ENCODE peak calls at places on chromosomes 2 and 18, in eight cellular contexts. One of them, this sample, is unnamed.

GRCh38 chr2:124241-124880 is 78.1 kb upstream of the FAM110C start:
- DNase-seq in AG09309: no peak
- DNase-seq in mesenteric fat pad: no peak
- DNase-seq in neural crest cell: no peak
- DNase-seq in astrocyte of the hippocampus: peak; percentile 7
- DNase-seq in activated CD4-positive, CD25-positive, alpha-beta regulatory T cell: no peak
- DNase-seq in SW480: no peak
- DNase-seq in GF-D8: no peak
- DNase-seq in this sample: no peak

GRCh38 chr18:22605736-22606135 is 188.0 kb upstream of the CTAGE1 start:
- DNase-seq in neural crest cell: no peak
- DNase-seq in astrocyte of the hippocampus: no peak
- DNase-seq in SW480: no peak
- DNase-seq in mesenteric fat pad: no peak
- DNase-seq in GF-D8: no peak
- DNase-seq in AG09309: no peak
- DNase-seq in activated CD4-positive, CD25-positive, alpha-beta regulatory T cell: no peak
- DNase-seq in this sample: no peak

GRCh38 chr2:241511091-241511741 is 2.8 kb upstream of the STK25 start:
- DNase-seq in SW480: no peak
- DNase-seq in activated CD4-positive, CD25-positive, alpha-beta regulatory T cell: no peak
- DNase-seq in AG09309: no peak
- DNase-seq in astrocyte of the hippocampus: no peak
- DNase-seq in mesenteric fat pad: no peak
- DNase-seq in neural crest cell: no peak
- DNase-seq in GF-D8: no peak
- DNase-seq in this sample: no peak

GRCh38 chr2:11746807-11747459 is 501 bp downstream of the LPIN1 start:
- DNase-seq in astrocyte of the hippocampus: peak; percentile 48
- DNase-seq in SW480: peak; percentile 61
- DNase-seq in GF-D8: no peak
- DNase-seq in mesenteric fat pad: no peak
- DNase-seq in activated CD4-positive, CD25-positive, alpha-beta regulatory T cell: no peak
- DNase-seq in AG09309: no peak
- DNase-seq in neural crest cell: no peak
- DNase-seq in this sample: no peak

GRCh38 chr2:39898934-39899333 is 119.9 kb upstream of the THUMPD2 start:
- DNase-seq in SW480: no peak
- DNase-seq in mesenteric fat pad: no peak
- DNase-seq in activated CD4-positive, CD25-positive, alpha-beta regulatory T cell: no peak
- DNase-seq in AG09309: no peak
- DNase-seq in astrocyte of the hippocampus: no peak
- DNase-seq in neural crest cell: no peak
- DNase-seq in GF-D8: no peak
- DNase-seq in this sample: no peak

GRCh38 chr18:54043484-54044256 is 180.8 kb downstream of the MBD2 start:
- DNase-seq in AG09309: no peak
- DNase-seq in mesenteric fat pad: no peak
- DNase-seq in astrocyte of the hippocampus: peak; percentile 19
- DNase-seq in GF-D8: no peak
- DNase-seq in SW480: no peak
- DNase-seq in activated CD4-positive, CD25-positive, alpha-beta regulatory T cell: no peak
- DNase-seq in neural crest cell: no peak
- DNase-seq in this sample: no peak

GRCh38 chr2:126656311-126657145 is 570 bp downstream of the GYPC start:
- DNase-seq in activated CD4-positive, CD25-positive, alpha-beta regulatory T cell: peak; percentile 10
- DNase-seq in mesenteric fat pad: peak; percentile 86
- DNase-seq in SW480: no peak
- DNase-seq in GF-D8: no peak
- DNase-seq in AG09309: no peak
- DNase-seq in neural crest cell: peak; percentile 48
- DNase-seq in astrocyte of the hippocampus: peak; percentile 78
- DNase-seq in this sample: no peak

GRCh38 chr2:209970271-209970670 is 32.2 kb upstream of the RPE start:
- DNase-seq in neural crest cell: no peak
- DNase-seq in astrocyte of the hippocampus: no peak
- DNase-seq in mesenteric fat pad: no peak
- DNase-seq in GF-D8: no peak
- DNase-seq in activated CD4-positive, CD25-positive, alpha-beta regulatory T cell: no peak
- DNase-seq in AG09309: no peak
- DNase-seq in SW480: no peak
- DNase-seq in this sample: no peak

GRCh38 chr18:47826157-47827074 is 104.0 kb downstream of the SMAD2 start:
- DNase-seq in AG09309: no peak
- DNase-seq in GF-D8: no peak
- DNase-seq in neural crest cell: no peak
- DNase-seq in activated CD4-positive, CD25-positive, alpha-beta regulatory T cell: no peak
- DNase-seq in astrocyte of the hippocampus: no peak
- DNase-seq in SW480: no peak
- DNase-seq in mesenteric fat pad: no peak
- DNase-seq in this sample: no peak

GRCh38 chr2:545711-546650 is 131.2 kb downstream of the TMEM18 start:
- DNase-seq in AG09309: no peak
- DNase-seq in SW480: no peak
- DNase-seq in neural crest cell: no peak
- DNase-seq in GF-D8: no peak
- DNase-seq in astrocyte of the hippocampus: no peak
- DNase-seq in activated CD4-positive, CD25-positive, alpha-beta regulatory T cell: no peak
- DNase-seq in mesenteric fat pad: no peak
- DNase-seq in this sample: no peak

GRCh38 chr2:127143851-127144782 is 37.2 kb upstream of the BIN1 start:
- DNase-seq in astrocyte of the hippocampus: peak; percentile 32
- DNase-seq in SW480: no peak
- DNase-seq in neural crest cell: no peak
- DNase-seq in GF-D8: no peak
- DNase-seq in AG09309: no peak
- DNase-seq in mesenteric fat pad: peak; percentile 60
- DNase-seq in activated CD4-positive, CD25-positive, alpha-beta regulatory T cell: no peak
- DNase-seq in this sample: peak; percentile 66

GRCh38 chr2:85889648-85890281 is 975 bp upstream of the ST3GAL5 start:
- DNase-seq in neural crest cell: no peak
- DNase-seq in GF-D8: no peak
- DNase-seq in astrocyte of the hippocampus: no peak
- DNase-seq in SW480: no peak
- DNase-seq in activated CD4-positive, CD25-positive, alpha-beta regulatory T cell: no peak
- DNase-seq in mesenteric fat pad: no peak
- DNase-seq in AG09309: no peak
- DNase-seq in this sample: no peak

GRCh38 chr2:187617925-187618324 is 63.7 kb upstream of the TFPI start:
- DNase-seq in neural crest cell: no peak
- DNase-seq in AG09309: no peak
- DNase-seq in mesenteric fat pad: no peak
- DNase-seq in activated CD4-positive, CD25-positive, alpha-beta regulatory T cell: no peak
- DNase-seq in astrocyte of the hippocampus: no peak
- DNase-seq in GF-D8: no peak
- DNase-seq in SW480: no peak
- DNase-seq in this sample: no peak

GRCh38 chr2:233210843-233211600 is 40.5 kb upstream of the ATG16L1 start:
- DNase-seq in activated CD4-positive, CD25-positive, alpha-beta regulatory T cell: no peak
- DNase-seq in mesenteric fat pad: no peak
- DNase-seq in AG09309: peak; percentile 71
- DNase-seq in neural crest cell: no peak
- DNase-seq in astrocyte of the hippocampus: peak; percentile 98
- DNase-seq in GF-D8: no peak
- DNase-seq in SW480: peak; percentile 71
- DNase-seq in this sample: peak; percentile 91